ENCODE peak calls at places on chromosome 6, in nine cellular contexts. C is nucleus accumbens; Z is fibroblast of the conjunctiva; A is iPS DF 19.7; E is pulmonary artery endothelial cell; J is NCI-H1092; R is ELF-1; M is activated CD4-positive, alpha-beta T cell treated with anti-CD3 and anti-CD28 coated beads, Interleukin-2, amount 50 U/mL, for 1 hour; X is lower leg skin. T is an unnamed sample.

GRCh38 chr6:155261146-155261900 is 2.5 kb upstream of the CLDN20 start:
- DNase-seq in J (no peak), C (no peak), M (no peak), A (no peak), R (peak; percentile 57), X (no peak), E (no peak), Z (no peak), T (peak; percentile 47)

GRCh38 chr6:64258752-64259151 is 623.1 kb downstream of the PHF3 start:
- DNase-seq in Z (no peak), R (no peak), E (no peak), M (no peak), X (no peak), A (no peak), C (no peak), J (no peak), T (no peak)

GRCh38 chr6:109118337-109118736 is 23.0 kb downstream of the CEP57L1 start:
- DNase-seq in J (no peak), M (no peak), X (no peak), R (no peak), C (no peak), A (no peak), E (no peak), Z (no peak), T (no peak)

GRCh38 chr6:66948106-66948505 is 1241.1 kb upstream of the EYS start:
- DNase-seq in R (no peak), X (no peak), C (no peak), M (no peak), J (no peak), A (no peak), Z (no peak), E (no peak), T (no peak)

GRCh38 chr6:145015739-145016558 is 719.4 kb downstream of the EPM2A start:
- DNase-seq in M (no peak), Z (peak; percentile 85), A (peak; percentile 7), J (no peak), R (no peak), C (peak; percentile 2), X (no peak), E (peak; percentile 44), T (no peak)

GRCh38 chr6:34243131-34243771 is 5.6 kb downstream of the SMIM29 start:
- DNase-seq in X (peak; percentile 59), M (no peak), R (peak; percentile 1), A (no peak), E (no peak), Z (no peak), C (no peak), J (no peak), T (no peak)

GRCh38 chr6:44498436-44498835 is 110.9 kb downstream of the CDC5L start:
- DNase-seq in X (peak; percentile 60), E (no peak), Z (no peak), A (no peak), C (no peak), M (no peak), J (no peak), R (no peak), T (no peak)

GRCh38 chr6:36025260-36025931 is 955 bp upstream of the SLC26A8 start:
- DNase-seq in R (no peak), J (no peak), M (no peak), Z (no peak), X (no peak), E (peak; percentile 78), C (no peak), A (no peak), T (no peak)

GRCh38 chr6:21586760-21587181 is 6.8 kb upstream of the SOX4 start:
- DNase-seq in R (no peak), X (no peak), J (no peak), C (no peak), Z (no peak), A (no peak), E (no peak), M (no peak), T (no peak)

GRCh38 chr6:53983301-53983700 is 127.9 kb upstream of the MLIP start:
- DNase-seq in A (no peak), C (no peak), Z (no peak), M (no peak), X (no peak), R (no peak), J (no peak), E (no peak), T (no peak)

GRCh38 chr6:52049252-52050050 is 38.0 kb downstream of the PKHD1 start:
- DNase-seq in J (no peak), A (no peak), R (no peak), M (no peak), Z (peak; percentile 12), E (no peak), C (no peak), X (no peak), T (peak; percentile 33)

GRCh38 chr6:131952886-131953509 is 1.8 kb upstream of the CCN2 start:
- DNase-seq in J (no peak), A (no peak), M (no peak), E (no peak), Z (no peak), R (peak; percentile 17), C (no peak), X (no peak), T (no peak)

GRCh38 chr6:148053796-148054195 is 288.8 kb upstream of the SASH1 start:
- DNase-seq in Z (no peak), R (no peak), C (no peak), X (no peak), J (no peak), M (no peak), A (no peak), E (no peak), T (no peak)

GRCh38 chr6:33384581-33385020 is 7.0 kb upstream of the KIFC1 start:
- DNase-seq in C (no peak), M (no peak), X (no peak), Z (peak; percentile 65), J (no peak), E (no peak), A (no peak), R (peak; percentile 20), T (no peak)

GRCh38 chr6:53960311-53960710 is 150.9 kb upstream of the MLIP start:
- DNase-seq in E (no peak), C (no peak), X (no peak), M (no peak), J (no peak), Z (no peak), A (no peak), R (no peak), T (no peak)

GRCh38 chr6:28981391-28981832 is 23.7 kb downstream of the ZNF311 start:
- DNase-seq in R (peak; percentile 80), E (no peak), M (peak; percentile 77), Z (peak; percentile 45), A (no peak), X (no peak), C (peak; percentile 53), J (peak; percentile 53), T (no peak)

GRCh38 chr6:39790772-39791171 is 1.4 kb upstream of the DAAM2 start:
- DNase-seq in M (no peak), J (no peak), A (no peak), X (no peak), Z (no peak), E (no peak), C (no peak), R (no peak), T (no peak)